ENCODE peak calls at places on chromosomes 7 and 10, in five cellular contexts. S is fibroblast of pulmonary artery; A is pancreas; J is CD8-positive, alpha-beta T cell; I is AG04449. F is an unnamed sample.

GRCh38 chr7:132516042-132516840 is 60.0 kb downstream of the PLXNA4 start:
- DNase-seq in S (peak; percentile 50), A (no peak), J (no peak), I (no peak), F (peak; percentile 19)

GRCh38 chr7:6614941-6615737 is at the start of gene ZNF853:
- DNase-seq in S (no peak), A (peak; percentile 76), J (no peak), I (no peak), F (no peak)

GRCh38 chr7:135194494-135195095 is 16.7 kb downstream of the WDR91 start:
- DNase-seq in S (no peak), A (no peak), J (no peak), I (no peak), F (no peak)

GRCh38 chr7:51288896-51289607 is 27.6 kb downstream of the COBL start:
- DNase-seq in S (no peak), A (no peak), J (no peak), I (no peak), F (no peak)

GRCh38 chr7:149355390-149356048 is 93.5 kb downstream of the ZNF783 start:
- DNase-seq in S (no peak), A (no peak), J (no peak), I (no peak), F (no peak)

GRCh38 chr7:22386865-22387264 is 29.9 kb upstream of the RAPGEF5 start:
- DNase-seq in S (no peak), A (no peak), J (no peak), I (no peak), F (no peak)

GRCh38 chr10:91349381-91349780 is 60.8 kb upstream of the HECTD2 start:
- DNase-seq in S (peak; percentile 98), A (no peak), J (no peak), I (peak; percentile 98), F (peak; percentile 98)

GRCh38 chr10:89144836-89145235 is 62.3 kb downstream of the CH25H start:
- DNase-seq in S (no peak), A (no peak), J (no peak), I (no peak), F (no peak)

GRCh38 chr7:148031019-148031418 is 559.5 kb upstream of the C7orf33 start:
- DNase-seq in S (no peak), A (no peak), J (no peak), I (no peak), F (no peak)

GRCh38 chr7:227940-228339 is 35.6 kb downstream of the FAM20C start:
- DNase-seq in S (no peak), A (no peak), J (no peak), I (no peak), F (no peak)

GRCh38 chr10:15472431-15473400 is 101.6 kb upstream of the FAM171A1 start:
- DNase-seq in S (peak; percentile 68), A (no peak), J (no peak), I (no peak), F (peak; percentile 24)

GRCh38 chr10:35340975-35341374 is 4.7 kb downstream of the CCNY start:
- DNase-seq in S (no peak), A (no peak), J (no peak), I (no peak), F (no peak)

GRCh38 chr10:35339946-35340345 is 3.6 kb downstream of the CCNY start:
- DNase-seq in S (no peak), A (no peak), J (no peak), I (no peak), F (no peak)

GRCh38 chr10:35343739-35344138 is 7.4 kb downstream of the CCNY start:
- DNase-seq in S (no peak), A (no peak), J (no peak), I (no peak), F (no peak)

GRCh38 chr10:35342381-35342780 is 6.1 kb downstream of the CCNY start:
- DNase-seq in S (no peak), A (no peak), J (no peak), I (no peak), F (no peak)

GRCh38 chr10:35341521-35341920 is 5.2 kb downstream of the CCNY start:
- DNase-seq in S (no peak), A (no peak), J (no peak), I (no peak), F (no peak)
- H3K4me3 ChIP-seq in S (no peak overlapping the region), A (no peak overlapping the region), J (no peak overlapping the region), I (no peak overlapping the region), F (no peak overlapping the region)

GRCh38 chr10:49737474-49738201 is 24.5 kb downstream of the OGDHL start:
- DNase-seq in S (no peak), A (no peak), J (no peak), I (no peak), F (no peak)
- H3K4me3 ChIP-seq in S (no peak overlapping the region), A (no peak overlapping the region), J (no peak overlapping the region), I (no peak overlapping the region), F (no peak overlapping the region)

GRCh38 chr7:55021951-55022617 is 3.3 kb downstream of the EGFR start:
- DNase-seq in S (no peak), A (no peak), J (no peak), I (no peak), F (no peak)
- H3K4me3 ChIP-seq in S (no peak overlapping the region), A (no peak overlapping the region), J (no peak overlapping the region), I (no peak overlapping the region), F (peak overlapping the region; percentile 81)

GRCh38 chr7:35717013-35717412 is 22.1 kb upstream of the HERPUD2 start:
- DNase-seq in S (no peak), A (no peak), J (no peak), I (no peak), F (no peak)
- H3K4me3 ChIP-seq in S (no peak overlapping the region), A (no peak overlapping the region), J (no peak overlapping the region), I (no peak overlapping the region), F (peak overlapping the region; percentile 16)

F was measured in skeletal muscle cell.